ENCODE peak calls at places on chromosomes 4 and X, in ten cellular contexts. Z is heart left ventricle; H is spleen; R is lower lobe of right lung; N is left lung; Y is ovary; B is left ventricle myocardium inferior; S is colonic mucosa; V is naive thymus-derived CD4-positive, alpha-beta T cell; L is adipocyte. D is an unnamed sample.

GRCh38 chr4:23068756-23069155 is 376.0 kb downstream of the GBA3 start:
- DNase-seq in H (no peak), Y (no peak), Z (no peak), L (no peak), R (no peak), B (no peak), N (no peak), S (no peak), V (no peak), D (no peak)

GRCh38 chr4:168574581-168575295 is 77.9 kb downstream of the PALLD start:
- DNase-seq in Y (no peak), Z (no peak), N (no peak), S (no peak), V (no peak), B (no peak), H (no peak), L (peak; percentile 48), R (no peak), D (no peak)

GRCh38 chrX:116272328-116272727 is 101.8 kb downstream of the AGTR2 start:
- DNase-seq in L (peak; percentile 55), Y (no peak), S (no peak), R (no peak), Z (no peak), B (no peak), H (no peak), V (no peak), N (no peak), D (no peak)

GRCh38 chrX:69876221-69876620 is 173.5 kb downstream of the AWAT2 start:
- DNase-seq in H (no peak), Y (no peak), Z (no peak), N (no peak), V (no peak), R (no peak), S (no peak), B (no peak), L (no peak), D (no peak)

GRCh38 chr4:8278421-8279287 is 9.1 kb downstream of the HTRA3 start:
- DNase-seq in Z (peak; percentile 68), B (peak; percentile 38), H (peak; percentile 48), N (peak; percentile 73), L (peak; percentile 74), R (no peak), S (no peak), Y (no peak), V (no peak), D (no peak)

GRCh38 chr4:56240554-56241190 is 146.6 kb downstream of the AASDH start:
- DNase-seq in Y (no peak), L (no peak), Z (no peak), B (no peak), N (no peak), S (peak; percentile 48), H (no peak), R (no peak), V (no peak), D (no peak)

GRCh38 chr4:931194-931959 is 739 bp downstream of the GAK start:
- DNase-seq in V (peak; percentile 25), Y (no peak), N (no peak), Z (no peak), H (no peak), L (peak; percentile 59), R (no peak), S (peak; percentile 58), B (no peak), D (no peak)

GRCh38 chrX:151151668-151152267 is 24.6 kb upstream of the GPR50 start:
- DNase-seq in H (no peak), Z (no peak), S (peak; percentile 26), L (peak; percentile 74), B (no peak), Y (no peak), N (no peak), R (no peak), V (no peak), D (peak; percentile 16)

GRCh38 chr4:112114452-112114851 is 30.8 kb upstream of the FAM241A start:
- DNase-seq in Y (no peak), S (no peak), V (no peak), H (no peak), R (no peak), B (no peak), N (no peak), Z (no peak), L (no peak), D (no peak)

DNA sequence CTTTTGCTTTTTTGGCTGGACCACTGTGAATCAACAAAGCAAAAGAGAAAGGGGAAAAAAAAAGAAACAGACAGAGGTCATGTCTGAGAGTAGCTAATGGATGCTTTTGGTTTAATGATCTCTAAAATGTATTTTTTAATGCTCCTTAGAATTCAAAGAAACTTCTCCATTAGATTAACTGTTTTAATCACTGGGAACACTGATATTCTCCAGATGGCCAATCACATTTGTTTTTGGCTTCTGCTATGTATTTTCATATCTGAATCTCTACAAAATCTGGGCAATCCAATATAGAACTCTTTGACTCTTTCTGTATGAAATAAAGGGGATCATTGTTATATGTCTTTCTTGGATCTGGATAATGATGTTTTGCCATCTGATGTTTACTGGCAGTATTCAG is 278.2 kb downstream of the ADGRL3 start:
- DNase-seq in V (no peak), B (no peak), R (no peak), H (no peak), Y (no peak), S (no peak), N (no peak), L (no peak), Z (no peak), D (no peak)
- H3K4me1 ChIP-seq in V (no peaks in the 10 kb centered on the region), B (no peaks in the 10 kb centered on the region), R (no peaks in the 10 kb centered on the region), H (no peaks in the 10 kb centered on the region), Y (no peaks in the 10 kb centered on the region), S (no peaks in the 10 kb centered on the region), N (no peaks in the 10 kb centered on the region), L (no peaks in the 10 kb centered on the region), Z (no peaks in the 10 kb centered on the region), D (no peaks in the 10 kb centered on the region)

GRCh38 chr4:2822461-2823300 is 21.0 kb upstream of the ADD1 start:
- DNase-seq in B (peak; percentile 12), L (no peak), Y (no peak), R (peak; percentile 39), Z (peak; percentile 54), S (no peak), N (no peak), H (peak; percentile 69), V (no peak), D (no peak)
- H3K36me3 ChIP-seq in B (peaks cover 46% of the 10 kb centered on the region), L (peaks cover 46% of the 10 kb centered on the region), Y (no peaks in the 10 kb centered on the region), R (peaks cover 67% of the 10 kb centered on the region), Z (peaks cover 52% of the 10 kb centered on the region), S (no peaks in the 10 kb centered on the region), N (no peaks in the 10 kb centered on the region), H (peaks cover 62% of the 10 kb centered on the region), V (peaks cover 61% of the 10 kb centered on the region), D (peaks cover 48% of the 10 kb centered on the region)

DNA sequence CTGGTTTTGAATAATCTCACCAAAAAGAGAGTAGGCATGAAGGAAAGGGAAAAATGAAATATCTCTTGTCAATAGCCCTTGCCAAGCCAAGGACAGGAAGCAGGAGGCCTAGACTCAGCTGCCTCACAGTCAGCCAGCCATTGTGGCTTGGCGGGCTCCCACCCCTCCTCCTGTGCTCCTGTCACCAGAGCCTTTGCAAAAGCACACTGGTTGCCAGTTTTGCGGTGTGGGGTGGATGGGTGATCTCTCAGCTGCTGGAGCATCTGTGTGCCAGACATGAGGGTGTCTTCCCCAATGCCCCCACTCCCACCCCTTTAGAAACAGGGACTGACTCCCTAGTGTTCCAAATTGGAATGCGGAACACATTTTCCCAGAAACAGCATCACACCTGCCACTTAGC is 26.1 kb downstream of the ARHGEF6 start:
- DNase-seq in H (peak; percentile 80), B (peak; percentile 52), S (no peak), R (no peak), N (no peak), L (no peak), Z (peak; percentile 62), V (peak; percentile 42), Y (no peak), D (no peak)
- H3K4me1 ChIP-seq in H (peaks cover 69% of the 10 kb centered on the region), B (peaks cover 60% of the 10 kb centered on the region), S (no peaks in the 10 kb centered on the region), R (no peaks in the 10 kb centered on the region), N (peaks cover 11% of the 10 kb centered on the region), L (peaks cover 12% of the 10 kb centered on the region), Z (peaks cover 25% of the 10 kb centered on the region), V (peaks cover 6% of the 10 kb centered on the region), Y (no peaks in the 10 kb centered on the region), D (peaks cover 8% of the 10 kb centered on the region)

GRCh38 chr4:87497586-87497985 is 31.6 kb downstream of the SPARCL1 start:
- DNase-seq in L (no peak), B (no peak), N (no peak), V (no peak), H (no peak), S (no peak), Y (no peak), R (no peak), Z (no peak), D (no peak)

GRCh38 chr4:87500107-87500462 is 29.1 kb downstream of the SPARCL1 start:
- DNase-seq in B (no peak), V (no peak), L (no peak), R (no peak), H (no peak), N (no peak), S (no peak), Z (no peak), Y (no peak), D (no peak)

GRCh38 chr4:87498446-87498900 is 30.7 kb downstream of the SPARCL1 start:
- DNase-seq in R (no peak), L (peak; percentile 74), Y (no peak), V (no peak), S (no peak), B (no peak), N (no peak), H (no peak), Z (no peak), D (no peak)

GRCh38 chr4:87497141-87497540 is 32.0 kb downstream of the SPARCL1 start:
- DNase-seq in Z (no peak), Y (no peak), H (no peak), R (no peak), S (no peak), L (no peak), N (no peak), V (no peak), B (no peak), D (no peak)

DNA sequence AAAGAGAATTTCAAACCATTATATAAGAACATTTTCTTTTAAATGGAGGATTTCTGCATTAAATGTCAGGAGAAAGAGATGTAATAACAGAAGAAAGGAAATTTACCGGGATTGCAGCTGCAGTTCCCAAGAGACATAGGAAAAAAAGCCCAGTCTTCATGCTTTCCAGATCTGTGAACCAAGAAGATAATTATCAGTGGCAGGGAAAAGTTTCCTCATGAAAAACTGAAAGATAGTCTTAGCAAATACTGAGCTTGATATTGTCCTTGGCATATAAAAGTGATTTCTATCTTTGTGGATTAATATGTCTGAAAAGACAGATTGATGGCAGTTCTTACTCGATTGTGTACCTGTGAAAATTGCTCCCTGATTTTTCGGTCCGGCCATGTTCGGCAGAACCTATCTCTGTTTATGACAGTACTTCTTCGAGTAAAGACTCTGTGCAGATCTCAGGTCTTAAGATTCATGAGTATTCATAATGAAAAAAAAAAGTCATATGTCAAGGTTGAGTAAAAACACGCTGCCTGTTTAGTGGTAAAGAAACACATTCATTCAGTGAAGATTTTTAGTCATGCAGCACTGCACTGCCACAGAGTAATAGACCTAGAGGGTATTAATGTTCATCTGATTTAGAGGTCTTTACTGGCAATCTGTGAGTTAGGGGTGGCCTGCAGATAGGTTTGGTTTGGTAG is 29.6 kb downstream of the SPARCL1 start:
- DNase-seq in B (no peak), L (peak; percentile 23), Y (no peak), S (no peak), V (no peak), N (no peak), Z (no peak), R (no peak), H (no peak), D (no peak)
- H3K36me3 ChIP-seq in B (peaks cover 49% of the 10 kb centered on the region), L (no peaks in the 10 kb centered on the region), Y (no peaks in the 10 kb centered on the region), S (no peaks in the 10 kb centered on the region), V (no peaks in the 10 kb centered on the region), N (no peaks in the 10 kb centered on the region), Z (peaks cover 51% of the 10 kb centered on the region), R (peaks cover 22% of the 10 kb centered on the region), H (no peaks in the 10 kb centered on the region), D (no peaks in the 10 kb centered on the region)

GRCh38 chr4:25531272-25531671 is 124.4 kb upstream of the SLC34A2 start:
- DNase-seq in H (no peak), N (no peak), S (no peak), L (no peak), B (no peak), V (no peak), Z (no peak), R (no peak), Y (no peak), D (no peak)
- H3K4me1 ChIP-seq in H (no peaks in the 10 kb centered on the region), N (no peaks in the 10 kb centered on the region), S (no peaks in the 10 kb centered on the region), L (peaks cover 3% of the 10 kb centered on the region), B (no peaks in the 10 kb centered on the region), V (no peaks in the 10 kb centered on the region), Z (no peaks in the 10 kb centered on the region), R (peaks cover 6% of the 10 kb centered on the region), Y (no peaks in the 10 kb centered on the region), D (no peaks in the 10 kb centered on the region)

D was measured in effector memory CD4-positive, alpha-beta T cell.